ENCODE peak calls at places on chromosomes 11 and 22, in six cellular contexts. Q is iPS DF 6.9; D is CD8-positive, alpha-beta T cell; U is PC-3; F is left ventricle myocardium inferior; O is K562. J is an unnamed sample. For H3K4me1 and H3K27me3, the result is how much of the 10 kb centered on the place peaks cover.

GRCh38 chr11:16833026-16833425 is 94.6 kb downstream of the C11orf58 start:
- DNase-seq in Q (no peak), D (no peak), U (no peak), F (no peak), O (no peak), J (no peak)

GRCh38 chr11:67491276-67492068 is 8.6 kb downstream of the AIP start:
- DNase-seq in Q (no peak), D (no peak), U (no peak), F (no peak), O (no peak), J (no peak)

GRCh38 chr11:61488651-61489291 is 19.8 kb upstream of the LRRC10B start:
- DNase-seq in Q (no peak), D (no peak), U (peak), F (peak), O (peak), J (peak)

GRCh38 chr22:31752096-31752847 is 1.5 kb upstream of the DEPDC5 start:
- DNase-seq in Q (no peak), D (no peak), U (no peak), F (no peak), O (peak), J (peak)

GRCh38 chr11:16942917-16943316 is 71.3 kb downstream of the PLEKHA7 start:
- DNase-seq in Q (no peak), D (no peak), U (no peak), F (no peak), O (no peak), J (no peak)

GRCh38 chr11:123184531-123184930 is 10.5 kb downstream of the CLMP start:
- DNase-seq in Q (no peak), D (no peak), U (peak), F (no peak), O (no peak), J (no peak)

GRCh38 chr11:2928605-2929510 is at the start of gene PHLDA2:
- DNase-seq in Q (no peak), D (peak), U (peak), F (peak), O (peak), J (no peak)

GRCh38 chr11:63920126-63920869 is 3.3 kb upstream of the RCOR2 start:
- DNase-seq in Q (no peak), D (no peak), U (no peak), F (peak), O (no peak), J (peak)

GRCh38 chr22:19429950-19430889 is 1.3 kb downstream of the HIRA start:
- DNase-seq in Q (no peak), D (no peak), U (peak), F (peak), O (peak), J (peak)

GRCh38 chr11:75853971-75854370 is 39.0 kb downstream of the UVRAG start:
- DNase-seq in Q (no peak), D (no peak), U (peak), F (no peak), O (no peak), J (no peak)

GRCh38 chr11:85810871-85811611 is at the start of gene SYTL2:
- DNase-seq in Q (peak), D (peak), U (peak), F (peak), O (peak), J (peak)

GRCh38 chr11:121067453-121067852 is 33.6 kb upstream of the TECTA start:
- DNase-seq in Q (no peak), D (no peak), U (peak), F (no peak), O (no peak), J (no peak)

GRCh38 chr11:40134820-40135219 is 1324.6 kb downstream of the LRRC4C start:
- DNase-seq in Q (no peak), D (no peak), U (no peak), F (no peak), O (no peak), J (no peak)

GRCh38 chr11:12280838-12281565 is 96.4 kb upstream of the PARVA start:
- DNase-seq in Q (no peak), D (peak), U (no peak), F (no peak), O (no peak), J (no peak)

GRCh38 chr11:101618691-101619090 is 34.9 kb upstream of the TRPC6 start:
- DNase-seq in Q (no peak), D (no peak), U (peak), F (no peak), O (no peak), J (no peak)

GRCh38 chr11:971731-972365 is 46.2 kb downstream of the AP2A2 start:
- DNase-seq in Q (no peak), D (no peak), U (no peak), F (no peak), O (no peak), J (no peak)

GRCh38 chr11:120792306-120792705 is 231.6 kb upstream of the TBCEL start:
- DNase-seq in Q (no peak), D (no peak), U (no peak), F (no peak), O (no peak), J (no peak)

GRCh38 chr11:84969103-84969502 is 658.0 kb downstream of the DLG2 start:
- DNase-seq in Q (no peak), D (no peak), U (no peak), F (no peak), O (no peak), J (no peak)

GRCh38 chr22:27253541-27253940 is 548.0 kb downstream of the MN1 start:
- DNase-seq in Q (no peak), D (no peak), U (no peak), F (no peak), O (no peak), J (no peak)

GRCh38 chr11:130223291-130223971 is 63.8 kb downstream of the ST14 start:
- DNase-seq in Q (no peak), D (peak), U (peak), F (no peak), O (no peak), J (no peak)

GRCh38 chr11:78221396-78222315 is 32.9 kb downstream of the USP35 start:
- DNase-seq in Q (no peak), D (peak), U (no peak), F (no peak), O (no peak), J (no peak)

GRCh38 chr11:119481667-119482400 is 58.9 kb upstream of the THY1 start:
- DNase-seq in Q (no peak), D (no peak), U (no peak), F (no peak), O (no peak), J (peak)

GRCh38 chr22:20550057-20550817 is 42.8 kb downstream of the MED15 start:
- DNase-seq in Q (no peak), D (no peak), U (no peak), F (no peak), O (no peak), J (no peak)

GRCh38 chr22:38751422-38752346 is 4.1 kb downstream of the SUN2 start:
- DNase-seq in Q (no peak), D (peak), U (no peak), F (peak), O (no peak), J (no peak)

GRCh38 chr11:86938900-86939880 is 16.0 kb downstream of the FZD4 start:
- DNase-seq in Q (no peak), D (no peak), U (peak), F (no peak), O (peak), J (no peak)

GRCh38 chr11:109426442-109426841 is 4.5 kb downstream of the C11orf87 start:
- DNase-seq in Q (no peak), D (no peak), U (peak), F (no peak), O (no peak), J (no peak)

GRCh38 chr11:57598831-57599155 is 1.3 kb downstream of the SERPING1 start:
- DNase-seq in Q (no peak), D (no peak), U (no peak), F (no peak), O (no peak), J (no peak)

GRCh38 chr11:65530157-65530496 is 5.2 kb downstream of the SCYL1 start:
- DNase-seq in Q (no peak), D (no peak), U (no peak), F (no peak), O (no peak), J (no peak)

GRCh38 chr11:35488117-35488516 is 37.3 kb downstream of the PAMR1 start:
- DNase-seq in Q (no peak), D (no peak), U (no peak), F (no peak), O (no peak), J (no peak)

GRCh38 chr11:71994786-71995185 is 3.9 kb upstream of the IL18BP start:
- DNase-seq in Q (no peak), D (no peak), U (no peak), F (no peak), O (peak), J (no peak)
- H3K4me1 ChIP-seq in Q (under half), D (under half), U (under half), F (under half), O (under half), J (under half)

DNA sequence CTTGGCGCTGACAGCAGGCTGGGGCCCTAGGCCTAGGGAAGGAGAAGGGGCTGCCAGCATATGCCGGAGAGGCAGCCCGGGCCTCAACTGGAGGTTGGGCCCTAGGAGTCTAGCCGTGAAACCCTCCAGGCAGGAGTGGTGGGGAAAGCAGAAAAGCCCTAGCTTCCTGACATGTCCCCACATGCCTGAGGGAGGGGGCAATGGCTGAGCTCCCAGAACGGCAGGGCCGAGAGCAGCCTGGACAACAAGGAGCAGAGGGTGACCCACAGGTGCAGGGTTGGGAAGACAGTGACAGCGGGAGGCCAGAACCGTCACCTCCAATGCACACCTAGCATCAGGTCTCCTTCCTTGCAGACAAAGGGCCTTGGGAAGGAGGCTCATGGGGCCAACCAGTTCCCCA is 63.7 kb downstream of the ELFN2 start:
- DNase-seq in Q (no peak), D (no peak), U (peak), F (no peak), O (no peak), J (no peak)
- H3K27me3 ChIP-seq in Q (under half), D (under half), U (under half), F (under half), O (under half), J (under half)

GRCh38 chr11:20162824-20163777 is 2.8 kb upstream of the DBX1 start:
- DNase-seq in Q (no peak), D (no peak), U (no peak), F (no peak), O (peak), J (peak)

GRCh38 chr11:20161230-20161918 is 1.1 kb upstream of the DBX1 start:
- DNase-seq in Q (no peak), D (no peak), U (no peak), F (no peak), O (no peak), J (peak)

GRCh38 chr11:20161923-20162322 is 1.6 kb upstream of the DBX1 start:
- DNase-seq in Q (no peak), D (no peak), U (no peak), F (no peak), O (no peak), J (no peak)

GRCh38 chr11:20163778-20164133 is 3.5 kb upstream of the DBX1 start:
- DNase-seq in Q (no peak), D (no peak), U (no peak), F (no peak), O (no peak), J (no peak)

GRCh38 chr11:20162340-20162739 is 2.1 kb upstream of the DBX1 start:
- DNase-seq in Q (no peak), D (no peak), U (no peak), F (no peak), O (no peak), J (no peak)
- H3K4me3 ChIP-seq in Q (no peak), D (no peak), U (no peak), F (no peak), O (no peak), J (peak)

DNA sequence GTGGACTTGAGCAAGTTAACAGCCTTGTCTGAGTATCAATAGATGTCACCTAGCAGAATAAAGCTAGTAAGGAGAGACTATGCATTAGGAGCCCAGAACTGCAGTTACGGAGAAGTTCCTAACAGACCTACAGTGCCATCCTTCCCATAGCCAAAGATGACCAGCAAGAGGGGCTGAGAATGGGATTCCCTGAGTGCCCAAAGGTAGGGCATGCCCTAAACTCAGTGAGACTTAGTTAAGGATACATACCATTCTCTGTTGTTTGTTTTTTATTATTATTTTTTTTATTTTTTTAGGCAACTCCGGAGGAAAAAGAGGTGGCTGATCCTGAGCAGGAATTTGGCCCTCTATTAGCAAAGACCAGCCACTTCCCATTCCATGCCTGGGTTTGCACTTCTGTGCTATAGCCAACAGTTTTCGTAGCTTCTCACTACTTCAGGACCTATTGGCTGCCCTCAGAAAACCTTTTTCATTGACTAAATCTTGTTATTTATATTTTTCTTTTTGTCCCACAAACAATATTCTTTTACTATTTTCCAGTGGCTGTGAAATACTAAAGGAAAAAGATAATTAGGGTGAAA is 33.3 kb upstream of the CCDC34 start:
- DNase-seq in Q (no peak), D (no peak), U (no peak), F (no peak), O (no peak), J (no peak)
- H3K4me1 ChIP-seq in Q (under half), D (under half), U (half or more), F (half or more), O (under half), J (under half)

GRCh38 chr11:124754309-124754708 is 2.3 kb upstream of the VSIG2 start:
- DNase-seq in Q (no peak), D (no peak), U (peak), F (no peak), O (no peak), J (no peak)
- H3K27me3 ChIP-seq in Q (half or more), D (under half), U (under half), F (half or more), O (under half), J (half or more)

GRCh38 chr22:49925525-49926128 is 7.2 kb downstream of the CRELD2 start:
- DNase-seq in Q (no peak), D (peak), U (no peak), F (no peak), O (no peak), J (no peak)
- H3K4me3 ChIP-seq in Q (no peak), D (peak), U (no peak), F (no peak), O (no peak), J (no peak)

J was measured in BE2C.